ENCODE peak calls at places on chromosomes 7 and 10, in four cellular contexts. H is GM23248, I is HCT116, J is MM.1S. B is an unnamed sample.
A peak's percentile ranks its signal among the peaks of the same experiment; 100 is the strongest.

GRCh38 chr7:135620980-135621850 is 41.1 kb upstream of the STMP1 start:
- DNase-seq in I (peak; percentile 73), H (peak; percentile 91), J (peak; percentile 65), B (no peak)

GRCh38 chr10:57788117-57788516 is 479.6 kb downstream of the IPMK start:
- DNase-seq in I (no peak), J (no peak), H (no peak), B (no peak)

GRCh38 chr7:123533929-123534382 is 439 bp downstream of the IQUB start:
- DNase-seq in I (no peak), J (peak; percentile 48), H (no peak), B (no peak)

GRCh38 chr7:36276428-36277246 is 113.0 kb upstream of the ANLN start:
- DNase-seq in H (no peak), J (no peak), I (no peak), B (no peak)

GRCh38 chr7:155710035-155710434 is 65.6 kb downstream of the RBM33 start:
- DNase-seq in H (no peak), I (no peak), J (peak; percentile 0), B (no peak)

GRCh38 chr10:66746246-66746645 is 179.6 kb upstream of the LRRTM3 start:
- DNase-seq in H (no peak), I (no peak), J (no peak), B (no peak)

GRCh38 chr10:86344281-86344680 is 22.3 kb downstream of the GRID1 start:
- DNase-seq in H (no peak), J (no peak), I (no peak), B (no peak)

GRCh38 chr10:50622497-50623298 is 1.1 kb downstream of the SGMS1 start:
- DNase-seq in H (peak; percentile 80), I (no peak), J (peak; percentile 47), B (peak; percentile 16)

GRCh38 chr7:21944616-21945373 is 904 bp downstream of the CDCA7L start:
- DNase-seq in H (peak; percentile 53), I (peak; percentile 51), J (peak; percentile 89), B (no peak)

GRCh38 chr10:109946680-109947446 is 23.6 kb upstream of the XPNPEP1 start:
- DNase-seq in I (no peak), J (no peak), H (no peak), B (no peak)

GRCh38 chr7:110534241-110534931 is 556.5 kb upstream of the LRRN3 start:
- DNase-seq in H (peak; percentile 53), J (no peak), I (no peak), B (no peak)

GRCh38 chr7:6166443-6166871 is 106.0 kb downstream of the CYTH3 start:
- DNase-seq in H (no peak), I (no peak), J (no peak), B (no peak)

GRCh38 chr10:62637249-62638061 is 167.1 kb upstream of the ADO start:
- DNase-seq in I (no peak), H (peak; percentile 79), J (peak; percentile 93), B (peak; percentile 77)

GRCh38 chr10:69337312-69338132 is 59.2 kb downstream of the HK1 start:
- DNase-seq in H (peak; percentile 88), J (no peak), I (no peak), B (no peak)

GRCh38 chr10:8817303-8817702 is 762.8 kb downstream of the GATA3 start:
- DNase-seq in J (no peak), H (no peak), I (no peak), B (no peak)

GRCh38 chr7:5557920-5558401 is 134.3 kb upstream of the TNRC18 start:
- DNase-seq in I (no peak), J (peak; percentile 19), H (peak; percentile 76), B (no peak)

GRCh38 chr10:69567920-69568319 is 5.3 kb downstream of the NEUROG3 start:
- DNase-seq in H (peak; percentile 74), J (peak; percentile 7), I (no peak), B (no peak)

GRCh38 chr10:1287493-1288480 is 231.6 kb downstream of the WDR37 start:
- DNase-seq in I (no peak), J (no peak), H (no peak), B (no peak)

GRCh38 chr7:47417122-47417480 is 164.8 kb downstream of the TNS3 start:
- DNase-seq in I (no peak), H (no peak), J (no peak), B (no peak)

GRCh38 chr7:41574377-41574776 is 128.5 kb downstream of the INHBA start:
- DNase-seq in J (no peak), I (no peak), H (peak; percentile 63), B (no peak)

GRCh38 chr10:32988604-32989003 is 30.6 kb upstream of the ITGB1 start:
- DNase-seq in H (no peak), J (no peak), I (no peak), B (no peak)

GRCh38 chr10:133260895-133261725 is 15.6 kb downstream of the ADAM8 start:
- DNase-seq in J (peak; percentile 51), I (no peak), H (peak; percentile 76), B (peak; percentile 77)

GRCh38 chr10:30637881-30638467 is 8.4 kb upstream of the LYZL2 start:
- DNase-seq in H (peak; percentile 96), J (no peak), I (peak; percentile 62), B (no peak)

GRCh38 chr10:79176949-79177602 is 108.3 kb downstream of the ZMIZ1 start:
- DNase-seq in J (no peak), H (peak; percentile 66), I (no peak), B (no peak)

GRCh38 chr10:31090894-31091607 is 59.4 kb upstream of the ZNF438 start:
- DNase-seq in I (no peak), H (no peak), J (peak; percentile 84), B (no peak)

GRCh38 chr10:83346216-83346910 is 792.9 kb upstream of the GHITM start:
- DNase-seq in H (no peak), J (no peak), I (no peak), B (no peak)

GRCh38 chr10:33271969-33272583 is 62.4 kb downstream of the NRP1 start:
- DNase-seq in I (no peak), H (peak; percentile 47), J (no peak), B (no peak)

GRCh38 chr10:61447127-61447526 is 6.1 kb downstream of the TMEM26 start:
- DNase-seq in H (no peak), I (no peak), J (no peak), B (no peak)

GRCh38 chr10:22552888-22553378 is 161.4 kb downstream of the PIP4K2A start:
- DNase-seq in H (peak; percentile 7), J (no peak), I (no peak), B (no peak)

GRCh38 chr7:568681-569035 is 49.0 kb upstream of the PDGFA start:
- DNase-seq in I (no peak), H (peak; percentile 40), J (no peak), B (no peak)

GRCh38 chr10:79444243-79445119 is 943 bp downstream of the ZCCHC24 start:
- DNase-seq in J (peak; percentile 56), H (peak; percentile 89), I (no peak), B (peak; percentile 73)

GRCh38 chr7:80807166-80807900 is 111.5 kb downstream of the SEMA3C start:
- DNase-seq in H (peak; percentile 56), J (no peak), I (no peak), B (no peak)

DNA sequence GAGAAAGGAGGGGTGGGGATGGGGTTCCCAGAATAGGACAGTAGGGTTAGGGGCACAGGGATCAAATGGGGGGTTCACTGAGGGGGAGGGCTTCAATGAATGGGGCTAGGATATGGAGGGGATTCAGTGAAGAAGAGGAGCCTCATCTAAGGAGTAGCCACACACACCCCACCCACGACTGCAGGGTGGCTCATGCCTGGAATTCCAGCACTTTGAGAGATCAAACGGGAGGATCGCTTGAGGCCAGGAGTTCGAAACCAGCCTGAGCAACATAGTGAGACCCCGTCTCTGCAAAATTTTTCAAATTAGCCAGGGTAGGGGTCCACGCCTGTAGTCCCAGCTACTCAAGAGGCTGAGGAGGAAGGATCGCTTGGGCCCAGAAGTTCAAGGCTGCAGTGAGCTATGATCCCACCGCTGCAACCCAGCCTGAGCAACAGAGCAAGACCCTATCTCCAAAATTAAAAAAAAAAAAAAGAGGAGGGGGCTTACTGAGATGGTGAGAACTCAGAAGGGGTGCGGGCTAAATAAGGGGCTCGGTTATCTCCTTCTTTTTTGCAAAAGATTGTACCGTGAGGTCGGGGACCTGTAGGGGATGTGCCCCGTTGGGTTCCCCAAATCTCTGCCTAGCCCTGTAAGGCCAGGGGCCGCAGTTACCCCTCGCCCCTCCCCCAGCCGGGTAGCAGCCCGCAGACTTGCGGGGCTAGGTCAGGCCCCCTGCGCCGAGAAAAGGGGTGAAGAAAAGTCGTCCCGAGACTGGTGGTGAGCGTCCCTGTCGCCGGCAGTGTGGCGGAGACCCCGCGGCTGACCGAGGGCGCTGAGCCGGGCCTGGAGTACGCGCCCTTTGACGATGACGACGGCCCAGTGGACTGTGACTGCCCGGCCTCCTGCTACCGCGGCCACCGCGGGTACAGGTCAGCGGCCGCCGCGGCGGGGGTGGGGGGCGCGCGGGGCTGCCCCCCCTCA is 43.1 kb upstream of the HSPB1 start:
- DNase-seq in J (no peak), H (no peak), I (no peak), B (no peak)
- H3K27me3 ChIP-seq in J (peaks cover 32% of the 10 kb centered on the region), H (peaks cover 17% of the 10 kb centered on the region), I (no peaks in the 10 kb centered on the region), B (peaks cover 4% of the 10 kb centered on the region)

DNA sequence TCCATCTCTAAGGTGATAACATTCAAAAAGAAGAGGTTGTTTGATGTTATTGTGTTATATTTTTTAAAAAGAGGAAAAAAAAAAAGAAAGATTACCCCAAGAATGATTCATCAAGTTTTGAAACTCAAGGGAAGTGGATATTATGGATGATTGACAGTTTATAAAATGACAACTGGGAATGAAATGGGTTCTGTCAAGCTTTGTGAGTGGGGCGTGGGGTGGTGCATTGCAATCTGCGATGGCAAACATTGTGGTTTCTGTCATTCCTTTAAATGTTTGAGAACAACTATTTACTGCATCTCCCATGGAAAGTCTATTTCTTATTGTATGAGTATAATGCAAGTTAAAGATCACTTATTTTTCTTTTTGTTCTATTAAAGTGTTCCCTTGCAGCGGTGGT is 297.0 kb downstream of the CCDC3 start:
- DNase-seq in H (no peak), I (no peak), J (no peak), B (no peak)
- H3K27ac ChIP-seq in H (peak overlapping the region; percentile 44), I (no peak overlapping the region), J (no peak overlapping the region), B (no peak overlapping the region)

DNA sequence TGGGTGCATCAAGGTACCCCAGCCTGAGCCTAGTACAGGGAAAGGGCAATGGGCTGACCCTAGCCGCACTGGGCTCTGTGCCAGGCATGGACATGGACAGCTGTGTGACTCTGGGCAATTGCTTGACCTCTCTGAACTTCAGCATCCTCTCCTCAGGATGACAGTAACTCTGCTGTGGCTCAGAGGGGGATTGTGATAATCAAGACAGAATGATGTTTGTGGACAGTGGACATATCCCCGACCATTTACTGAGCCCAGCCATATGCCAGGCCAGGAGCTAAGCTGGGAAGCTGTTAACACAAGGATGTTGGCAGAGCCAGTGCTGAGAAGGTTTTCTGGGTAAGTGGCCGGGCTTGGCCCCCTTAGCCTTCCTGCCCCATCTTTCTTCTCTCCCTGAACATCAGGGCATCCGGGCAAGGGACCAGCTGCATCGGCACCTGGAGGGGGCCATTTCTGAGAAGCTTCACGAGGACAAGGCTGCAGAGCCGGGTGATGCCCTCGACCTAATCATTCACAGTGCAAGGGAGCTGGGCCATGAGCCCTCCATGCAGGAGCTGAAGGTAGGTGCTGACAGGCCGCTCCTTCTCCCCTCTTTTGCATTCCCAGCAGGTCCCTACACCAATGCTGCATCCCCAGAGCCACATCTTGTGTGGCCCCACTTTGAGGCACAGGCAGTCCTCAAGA is 3.5 kb downstream of the CYP26C1 start:
- DNase-seq in H (no peak), J (no peak), I (no peak), B (no peak)
- H3K27me3 ChIP-seq in H (peaks cover 93% of the 10 kb centered on the region), J (peaks cover 58% of the 10 kb centered on the region), I (no peaks in the 10 kb centered on the region), B (no peaks in the 10 kb centered on the region)

GRCh38 chr7:108030536-108030935 is 27.6 kb upstream of the LAMB1 start:
- DNase-seq in I (no peak), H (peak; percentile 79), J (no peak), B (no peak)
- H3K27ac ChIP-seq in I (no peak overlapping the region), H (peak overlapping the region; percentile 71), J (no peak overlapping the region), B (no peak overlapping the region)

GRCh38 chr10:12473491-12473890 is 124.1 kb downstream of the CAMK1D start:
- DNase-seq in I (no peak), J (no peak), H (no peak), B (no peak)
- H3K27me3 ChIP-seq in I (no peaks in the 10 kb centered on the region), J (no peaks in the 10 kb centered on the region), H (no peaks in the 10 kb centered on the region), B (no peaks in the 10 kb centered on the region)